ENCODE peak calls at places on chromosomes 16 and 17, in nine cellular contexts. One of them, this sample, is unnamed.

GRCh38 chr17:28969706-28970393 is 18.5 kb upstream of the PHF12 start:
- DNase-seq in fibroblast of villous mesenchyme: peak
- DNase-seq in HFF-Myc: no peak
- DNase-seq in AG09319: no peak
- DNase-seq in left colon: no peak
- DNase-seq in NCI-H748 treated with DMSO at 0.1 percent for 48 hours: no peak
- DNase-seq in small intestine: no peak
- DNase-seq in activated T-helper 1 cell treated with Interleukin-2 at 50 U/mL for 16 hours: no peak
- DNase-seq in Right ventricle myocardium superior: no peak
- DNase-seq in this sample: no peak

GRCh38 chr16:539901-540530 is 12.5 kb downstream of the CAPN15 start:
- DNase-seq in fibroblast of villous mesenchyme: no peak
- DNase-seq in HFF-Myc: no peak
- DNase-seq in AG09319: no peak
- DNase-seq in left colon: no peak
- DNase-seq in NCI-H748 treated with DMSO at 0.1 percent for 48 hours: no peak
- DNase-seq in small intestine: no peak
- DNase-seq in activated T-helper 1 cell treated with Interleukin-2 at 50 U/mL for 16 hours: no peak
- DNase-seq in Right ventricle myocardium superior: no peak
- DNase-seq in this sample: peak

GRCh38 chr16:7547736-7548135 is 215.1 kb downstream of the RBFOX1 start:
- DNase-seq in fibroblast of villous mesenchyme: no peak
- DNase-seq in HFF-Myc: no peak
- DNase-seq in AG09319: no peak
- DNase-seq in left colon: no peak
- DNase-seq in NCI-H748 treated with DMSO at 0.1 percent for 48 hours: peak
- DNase-seq in small intestine: no peak
- DNase-seq in activated T-helper 1 cell treated with Interleukin-2 at 50 U/mL for 16 hours: no peak
- DNase-seq in Right ventricle myocardium superior: no peak
- DNase-seq in this sample: no peak

GRCh38 chr16:351804-352520 is 561 bp downstream of the AXIN1 start:
- DNase-seq in fibroblast of villous mesenchyme: no peak
- DNase-seq in HFF-Myc: no peak
- DNase-seq in AG09319: no peak
- DNase-seq in left colon: no peak
- DNase-seq in NCI-H748 treated with DMSO at 0.1 percent for 48 hours: no peak
- DNase-seq in small intestine: peak
- DNase-seq in activated T-helper 1 cell treated with Interleukin-2 at 50 U/mL for 16 hours: peak
- DNase-seq in Right ventricle myocardium superior: peak
- DNase-seq in this sample: no peak

GRCh38 chr16:68935008-68935407 is 91.7 kb downstream of the TANGO6 start:
- DNase-seq in fibroblast of villous mesenchyme: no peak
- DNase-seq in HFF-Myc: no peak
- DNase-seq in AG09319: no peak
- DNase-seq in left colon: no peak
- DNase-seq in NCI-H748 treated with DMSO at 0.1 percent for 48 hours: no peak
- DNase-seq in small intestine: no peak
- DNase-seq in activated T-helper 1 cell treated with Interleukin-2 at 50 U/mL for 16 hours: no peak
- DNase-seq in Right ventricle myocardium superior: no peak
- DNase-seq in this sample: no peak

GRCh38 chr17:57810740-57811632 is 38.9 kb downstream of the MRPS23 start:
- DNase-seq in fibroblast of villous mesenchyme: peak
- DNase-seq in HFF-Myc: peak
- DNase-seq in AG09319: no peak
- DNase-seq in left colon: no peak
- DNase-seq in NCI-H748 treated with DMSO at 0.1 percent for 48 hours: peak
- DNase-seq in small intestine: no peak
- DNase-seq in activated T-helper 1 cell treated with Interleukin-2 at 50 U/mL for 16 hours: no peak
- DNase-seq in Right ventricle myocardium superior: peak
- DNase-seq in this sample: no peak

GRCh38 chr17:83012161-83012800 is 67.1 kb upstream of the METRNL start:
- DNase-seq in fibroblast of villous mesenchyme: no peak
- DNase-seq in HFF-Myc: no peak
- DNase-seq in AG09319: no peak
- DNase-seq in left colon: no peak
- DNase-seq in NCI-H748 treated with DMSO at 0.1 percent for 48 hours: no peak
- DNase-seq in small intestine: no peak
- DNase-seq in activated T-helper 1 cell treated with Interleukin-2 at 50 U/mL for 16 hours: no peak
- DNase-seq in Right ventricle myocardium superior: no peak
- DNase-seq in this sample: no peak

GRCh38 chr17:19876524-19877161 is 8.9 kb upstream of the ULK2 start:
- DNase-seq in fibroblast of villous mesenchyme: no peak
- DNase-seq in HFF-Myc: no peak
- DNase-seq in AG09319: no peak
- DNase-seq in left colon: peak
- DNase-seq in NCI-H748 treated with DMSO at 0.1 percent for 48 hours: no peak
- DNase-seq in small intestine: no peak
- DNase-seq in activated T-helper 1 cell treated with Interleukin-2 at 50 U/mL for 16 hours: peak
- DNase-seq in Right ventricle myocardium superior: peak
- DNase-seq in this sample: no peak

GRCh38 chr16:70553645-70554044 is 30.0 kb downstream of the SF3B3 start:
- DNase-seq in fibroblast of villous mesenchyme: peak
- DNase-seq in HFF-Myc: no peak
- DNase-seq in AG09319: peak
- DNase-seq in left colon: no peak
- DNase-seq in NCI-H748 treated with DMSO at 0.1 percent for 48 hours: no peak
- DNase-seq in small intestine: no peak
- DNase-seq in activated T-helper 1 cell treated with Interleukin-2 at 50 U/mL for 16 hours: no peak
- DNase-seq in Right ventricle myocardium superior: no peak
- DNase-seq in this sample: no peak

GRCh38 chr16:88078111-88078775 is 127.0 kb downstream of the BANP start:
- DNase-seq in fibroblast of villous mesenchyme: no peak
- DNase-seq in HFF-Myc: no peak
- DNase-seq in AG09319: no peak
- DNase-seq in left colon: no peak
- DNase-seq in NCI-H748 treated with DMSO at 0.1 percent for 48 hours: no peak
- DNase-seq in small intestine: no peak
- DNase-seq in activated T-helper 1 cell treated with Interleukin-2 at 50 U/mL for 16 hours: no peak
- DNase-seq in Right ventricle myocardium superior: peak
- DNase-seq in this sample: no peak

GRCh38 chr16:1678500-1679098 is 520 bp downstream of the JPT2 start:
- DNase-seq in fibroblast of villous mesenchyme: peak
- DNase-seq in HFF-Myc: no peak
- DNase-seq in AG09319: no peak
- DNase-seq in left colon: peak
- DNase-seq in NCI-H748 treated with DMSO at 0.1 percent for 48 hours: no peak
- DNase-seq in small intestine: peak
- DNase-seq in activated T-helper 1 cell treated with Interleukin-2 at 50 U/mL for 16 hours: peak
- DNase-seq in Right ventricle myocardium superior: peak
- DNase-seq in this sample: peak

GRCh38 chr16:66478733-66479511 is 51.8 kb downstream of the BEAN1 start:
- DNase-seq in fibroblast of villous mesenchyme: peak
- DNase-seq in HFF-Myc: peak
- DNase-seq in AG09319: peak
- DNase-seq in left colon: peak
- DNase-seq in NCI-H748 treated with DMSO at 0.1 percent for 48 hours: peak
- DNase-seq in small intestine: peak
- DNase-seq in activated T-helper 1 cell treated with Interleukin-2 at 50 U/mL for 16 hours: peak
- DNase-seq in Right ventricle myocardium superior: peak
- DNase-seq in this sample: peak

GRCh38 chr16:56744996-56745640 is 15.2 kb downstream of the NUP93 start:
- DNase-seq in fibroblast of villous mesenchyme: no peak
- DNase-seq in HFF-Myc: no peak
- DNase-seq in AG09319: no peak
- DNase-seq in left colon: no peak
- DNase-seq in NCI-H748 treated with DMSO at 0.1 percent for 48 hours: no peak
- DNase-seq in small intestine: no peak
- DNase-seq in activated T-helper 1 cell treated with Interleukin-2 at 50 U/mL for 16 hours: no peak
- DNase-seq in Right ventricle myocardium superior: no peak
- DNase-seq in this sample: no peak

GRCh38 chr16:907361-907760 is 63.4 kb downstream of the LMF1 start:
- DNase-seq in fibroblast of villous mesenchyme: no peak
- DNase-seq in HFF-Myc: no peak
- DNase-seq in AG09319: no peak
- DNase-seq in left colon: no peak
- DNase-seq in NCI-H748 treated with DMSO at 0.1 percent for 48 hours: no peak
- DNase-seq in small intestine: no peak
- DNase-seq in activated T-helper 1 cell treated with Interleukin-2 at 50 U/mL for 16 hours: no peak
- DNase-seq in Right ventricle myocardium superior: peak
- DNase-seq in this sample: no peak

GRCh38 chr17:1473841-1474240 is 17.8 kb upstream of the CRK start:
- DNase-seq in fibroblast of villous mesenchyme: no peak
- DNase-seq in HFF-Myc: no peak
- DNase-seq in AG09319: no peak
- DNase-seq in left colon: no peak
- DNase-seq in NCI-H748 treated with DMSO at 0.1 percent for 48 hours: no peak
- DNase-seq in small intestine: no peak
- DNase-seq in activated T-helper 1 cell treated with Interleukin-2 at 50 U/mL for 16 hours: no peak
- DNase-seq in Right ventricle myocardium superior: no peak
- DNase-seq in this sample: no peak

GRCh38 chr17:6381526-6382135 is 53.3 kb downstream of the AIPL1 start:
- DNase-seq in fibroblast of villous mesenchyme: no peak
- DNase-seq in HFF-Myc: no peak
- DNase-seq in AG09319: no peak
- DNase-seq in left colon: no peak
- DNase-seq in NCI-H748 treated with DMSO at 0.1 percent for 48 hours: no peak
- DNase-seq in small intestine: no peak
- DNase-seq in activated T-helper 1 cell treated with Interleukin-2 at 50 U/mL for 16 hours: no peak
- DNase-seq in Right ventricle myocardium superior: no peak
- DNase-seq in this sample: no peak

GRCh38 chr16:72853575-72853974 is 194.4 kb downstream of the ZFHX3 start:
- DNase-seq in fibroblast of villous mesenchyme: no peak
- DNase-seq in HFF-Myc: no peak
- DNase-seq in AG09319: no peak
- DNase-seq in left colon: no peak
- DNase-seq in NCI-H748 treated with DMSO at 0.1 percent for 48 hours: no peak
- DNase-seq in small intestine: no peak
- DNase-seq in activated T-helper 1 cell treated with Interleukin-2 at 50 U/mL for 16 hours: no peak
- DNase-seq in Right ventricle myocardium superior: no peak
- DNase-seq in this sample: no peak

GRCh38 chr17:59375858-59376257 is 44.4 kb downstream of the YPEL2 start:
- DNase-seq in fibroblast of villous mesenchyme: no peak
- DNase-seq in HFF-Myc: no peak
- DNase-seq in AG09319: no peak
- DNase-seq in left colon: no peak
- DNase-seq in NCI-H748 treated with DMSO at 0.1 percent for 48 hours: no peak
- DNase-seq in small intestine: no peak
- DNase-seq in activated T-helper 1 cell treated with Interleukin-2 at 50 U/mL for 16 hours: no peak
- DNase-seq in Right ventricle myocardium superior: no peak
- DNase-seq in this sample: no peak

GRCh38 chr17:81034779-81035388 is at the start of gene BAIAP2:
- DNase-seq in fibroblast of villous mesenchyme: peak
- DNase-seq in HFF-Myc: peak
- DNase-seq in AG09319: peak
- DNase-seq in left colon: peak
- DNase-seq in NCI-H748 treated with DMSO at 0.1 percent for 48 hours: peak
- DNase-seq in small intestine: peak
- DNase-seq in activated T-helper 1 cell treated with Interleukin-2 at 50 U/mL for 16 hours: peak
- DNase-seq in Right ventricle myocardium superior: peak
- DNase-seq in this sample: peak

GRCh38 chr17:76537288-76537577 is 276 bp downstream of the CYGB start:
- DNase-seq in fibroblast of villous mesenchyme: peak
- DNase-seq in HFF-Myc: no peak
- DNase-seq in AG09319: no peak
- DNase-seq in left colon: no peak
- DNase-seq in NCI-H748 treated with DMSO at 0.1 percent for 48 hours: no peak
- DNase-seq in small intestine: no peak
- DNase-seq in activated T-helper 1 cell treated with Interleukin-2 at 50 U/mL for 16 hours: no peak
- DNase-seq in Right ventricle myocardium superior: peak
- DNase-seq in this sample: no peak

GRCh38 chr17:39485555-39485954 is 24.3 kb downstream of the CDK12 start:
- DNase-seq in fibroblast of villous mesenchyme: peak
- DNase-seq in HFF-Myc: no peak
- DNase-seq in AG09319: peak
- DNase-seq in left colon: no peak
- DNase-seq in NCI-H748 treated with DMSO at 0.1 percent for 48 hours: no peak
- DNase-seq in small intestine: no peak
- DNase-seq in activated T-helper 1 cell treated with Interleukin-2 at 50 U/mL for 16 hours: no peak
- DNase-seq in Right ventricle myocardium superior: no peak
- DNase-seq in this sample: peak

GRCh38 chr16:85463228-85463611 is 149.9 kb upstream of the GSE1 start:
- DNase-seq in fibroblast of villous mesenchyme: no peak
- DNase-seq in HFF-Myc: no peak
- DNase-seq in AG09319: no peak
- DNase-seq in left colon: no peak
- DNase-seq in NCI-H748 treated with DMSO at 0.1 percent for 48 hours: no peak
- DNase-seq in small intestine: no peak
- DNase-seq in activated T-helper 1 cell treated with Interleukin-2 at 50 U/mL for 16 hours: no peak
- DNase-seq in Right ventricle myocardium superior: no peak
- DNase-seq in this sample: no peak

GRCh38 chr17:77018504-77018903 is 122.3 kb upstream of the SEC14L1 start:
- DNase-seq in fibroblast of villous mesenchyme: no peak
- DNase-seq in HFF-Myc: no peak
- DNase-seq in AG09319: no peak
- DNase-seq in left colon: no peak
- DNase-seq in NCI-H748 treated with DMSO at 0.1 percent for 48 hours: no peak
- DNase-seq in small intestine: no peak
- DNase-seq in activated T-helper 1 cell treated with Interleukin-2 at 50 U/mL for 16 hours: no peak
- DNase-seq in Right ventricle myocardium superior: no peak
- DNase-seq in this sample: no peak

GRCh38 chr17:17824119-17824779 is 12.5 kb downstream of the SREBF1 start:
- DNase-seq in fibroblast of villous mesenchyme: no peak
- DNase-seq in HFF-Myc: no peak
- DNase-seq in AG09319: no peak
- DNase-seq in left colon: no peak
- DNase-seq in NCI-H748 treated with DMSO at 0.1 percent for 48 hours: no peak
- DNase-seq in small intestine: no peak
- DNase-seq in activated T-helper 1 cell treated with Interleukin-2 at 50 U/mL for 16 hours: no peak
- DNase-seq in Right ventricle myocardium superior: no peak
- DNase-seq in this sample: no peak

GRCh38 chr17:53032861-53033271 is 789.9 kb upstream of the KIF2B start:
- DNase-seq in fibroblast of villous mesenchyme: no peak
- DNase-seq in HFF-Myc: no peak
- DNase-seq in AG09319: no peak
- DNase-seq in left colon: no peak
- DNase-seq in NCI-H748 treated with DMSO at 0.1 percent for 48 hours: no peak
- DNase-seq in small intestine: peak
- DNase-seq in activated T-helper 1 cell treated with Interleukin-2 at 50 U/mL for 16 hours: no peak
- DNase-seq in Right ventricle myocardium superior: no peak
- DNase-seq in this sample: peak

GRCh38 chr17:57408064-57408811 is 151.9 kb downstream of the MSI2 start:
- DNase-seq in fibroblast of villous mesenchyme: no peak
- DNase-seq in HFF-Myc: no peak
- DNase-seq in AG09319: no peak
- DNase-seq in left colon: peak
- DNase-seq in NCI-H748 treated with DMSO at 0.1 percent for 48 hours: peak
- DNase-seq in small intestine: no peak
- DNase-seq in activated T-helper 1 cell treated with Interleukin-2 at 50 U/mL for 16 hours: no peak
- DNase-seq in Right ventricle myocardium superior: no peak
- DNase-seq in this sample: no peak

GRCh38 chr17:76816590-76817135 is 51.5 kb upstream of the MGAT5B start:
- DNase-seq in fibroblast of villous mesenchyme: peak
- DNase-seq in HFF-Myc: no peak
- DNase-seq in AG09319: peak
- DNase-seq in left colon: no peak
- DNase-seq in NCI-H748 treated with DMSO at 0.1 percent for 48 hours: peak
- DNase-seq in small intestine: peak
- DNase-seq in activated T-helper 1 cell treated with Interleukin-2 at 50 U/mL for 16 hours: peak
- DNase-seq in Right ventricle myocardium superior: peak
- DNase-seq in this sample: peak

GRCh38 chr17:67689534-67690177 is 28.1 kb upstream of the NOL11 start:
- DNase-seq in fibroblast of villous mesenchyme: peak
- DNase-seq in HFF-Myc: peak
- DNase-seq in AG09319: peak
- DNase-seq in left colon: no peak
- DNase-seq in NCI-H748 treated with DMSO at 0.1 percent for 48 hours: peak
- DNase-seq in small intestine: peak
- DNase-seq in activated T-helper 1 cell treated with Interleukin-2 at 50 U/mL for 16 hours: no peak
- DNase-seq in Right ventricle myocardium superior: no peak
- DNase-seq in this sample: peak

GRCh38 chr16:85555549-85556455 is 57.3 kb upstream of the GSE1 start:
- DNase-seq in fibroblast of villous mesenchyme: peak
- DNase-seq in HFF-Myc: no peak
- DNase-seq in AG09319: no peak
- DNase-seq in left colon: peak
- DNase-seq in NCI-H748 treated with DMSO at 0.1 percent for 48 hours: peak
- DNase-seq in small intestine: peak
- DNase-seq in activated T-helper 1 cell treated with Interleukin-2 at 50 U/mL for 16 hours: no peak
- DNase-seq in Right ventricle myocardium superior: peak
- DNase-seq in this sample: no peak

GRCh38 chr17:63993368-63993990 is 4.7 kb upstream of the PRR29 start:
- DNase-seq in fibroblast of villous mesenchyme: no peak
- DNase-seq in HFF-Myc: no peak
- DNase-seq in AG09319: no peak
- DNase-seq in left colon: no peak
- DNase-seq in NCI-H748 treated with DMSO at 0.1 percent for 48 hours: no peak
- DNase-seq in small intestine: no peak
- DNase-seq in activated T-helper 1 cell treated with Interleukin-2 at 50 U/mL for 16 hours: peak
- DNase-seq in Right ventricle myocardium superior: peak
- DNase-seq in this sample: no peak

GRCh38 chr17:17305282-17305801 is 2.2 kb downstream of the NT5M start:
- DNase-seq in fibroblast of villous mesenchyme: no peak
- DNase-seq in HFF-Myc: no peak
- DNase-seq in AG09319: no peak
- DNase-seq in left colon: peak
- DNase-seq in NCI-H748 treated with DMSO at 0.1 percent for 48 hours: no peak
- DNase-seq in small intestine: peak
- DNase-seq in activated T-helper 1 cell treated with Interleukin-2 at 50 U/mL for 16 hours: peak
- DNase-seq in Right ventricle myocardium superior: peak
- DNase-seq in this sample: no peak